ENCODE peak calls at places on chromosomes 4 and X, in seven cellular contexts. N, Z, L, B, A, P and R are unnamed samples.

GRCh38 chrX:154594491-154594890 is 9.6 kb downstream of the CTAG1A start:
- DNase-seq in N (no peak), Z (no peak), L (no peak), B (no peak), A (no peak), P (no peak), R (no peak)

GRCh38 chr4:40976343-40976742 is 226.6 kb downstream of the NSUN7 start:
- DNase-seq in N (peak), Z (peak), L (no peak), B (no peak), A (peak), P (no peak), R (peak)

GRCh38 chrX:73289039-73289438 is 74.4 kb upstream of the NAP1L2 start:
- DNase-seq in N (no peak), Z (no peak), L (no peak), B (no peak), A (peak), P (no peak), R (no peak)

GRCh38 chr4:74479009-74479408 is 34.1 kb downstream of the AREG start:
- DNase-seq in N (no peak), Z (no peak), L (no peak), B (no peak), A (no peak), P (no peak), R (no peak)

GRCh38 chrX:132375941-132376340 is 112.9 kb downstream of the MBNL3 start:
- DNase-seq in N (peak), Z (no peak), L (no peak), B (no peak), A (no peak), P (no peak), R (no peak)

GRCh38 chr4:106210021-106210420 is 106.0 kb downstream of the TBCK start:
- DNase-seq in N (no peak), Z (no peak), L (no peak), B (no peak), A (no peak), P (no peak), R (no peak)

GRCh38 chr4:106869551-106869950 is 166.6 kb downstream of the DKK2 start:
- DNase-seq in N (no peak), Z (no peak), L (no peak), B (no peak), A (no peak), P (no peak), R (no peak)

GRCh38 chr4:8459867-8460453 is 19.4 kb downstream of the TRMT44 start:
- DNase-seq in N (no peak), Z (no peak), L (no peak), B (no peak), A (no peak), P (no peak), R (no peak)

GRCh38 chr4:7828011-7828720 is 111.5 kb downstream of the AFAP1 start:
- DNase-seq in N (no peak), Z (peak), L (no peak), B (no peak), A (peak), P (peak), R (no peak)

GRCh38 chr4:8270912-8271815 is 1.6 kb downstream of the HTRA3 start:
- DNase-seq in N (no peak), Z (no peak), L (no peak), B (no peak), A (no peak), P (peak), R (no peak)

GRCh38 chr4:81566076-81566663 is 94.5 kb upstream of the RASGEF1B start:
- DNase-seq in N (no peak), Z (no peak), L (no peak), B (no peak), A (no peak), P (no peak), R (no peak)

GRCh38 chr4:153211986-153212720 is 7.9 kb downstream of the TRIM2 start:
- DNase-seq in N (no peak), Z (peak), L (no peak), B (no peak), A (no peak), P (no peak), R (no peak)

GRCh38 chr4:66688674-66689073 is 856.6 kb downstream of the CENPC start:
- DNase-seq in N (peak), Z (peak), L (no peak), B (no peak), A (peak), P (no peak), R (peak)

GRCh38 chrX:120562569-120562926 is 1.8 kb upstream of the CUL4B start:
- DNase-seq in N (no peak), Z (no peak), L (no peak), B (no peak), A (peak), P (no peak), R (no peak)

GRCh38 chr4:183332447-183332846 is 10.2 kb upstream of the CLDN24 start:
- DNase-seq in N (no peak), Z (peak), L (no peak), B (no peak), A (no peak), P (no peak), R (no peak)

GRCh38 chr4:111943796-111944203 is 201.5 kb upstream of the FAM241A start:
- DNase-seq in N (no peak), Z (peak), L (no peak), B (no peak), A (peak), P (no peak), R (peak)

GRCh38 chrX:28787206-28787605 is 200.0 kb downstream of the IL1RAPL1 start:
- DNase-seq in N (no peak), Z (peak), L (no peak), B (no peak), A (no peak), P (no peak), R (no peak)

GRCh38 chr4:6986067-6986780 is 56.9 kb upstream of the TADA2B start:
- DNase-seq in N (no peak), Z (peak), L (no peak), B (no peak), A (no peak), P (no peak), R (no peak)

GRCh38 chr4:150126880-150127236 is 48.6 kb downstream of the DCLK2 start:
- DNase-seq in N (no peak), Z (peak), L (no peak), B (no peak), A (no peak), P (no peak), R (no peak)

GRCh38 chr4:186792994-186793393 is 69.3 kb upstream of the FAT1 start:
- DNase-seq in N (peak), Z (no peak), L (peak), B (no peak), A (no peak), P (no peak), R (peak)

GRCh38 chrX:72121381-72121780 is 10.3 kb downstream of the RTL5 start:
- DNase-seq in N (peak), Z (peak), L (no peak), B (peak), A (peak), P (no peak), R (no peak)

GRCh38 chr4:152316969-152317368 is 218.9 kb downstream of the FBXW7 start:
- DNase-seq in N (no peak), Z (peak), L (no peak), B (no peak), A (no peak), P (no peak), R (peak)

GRCh38 chr4:6332669-6333050 is 63.0 kb downstream of the WFS1 start:
- DNase-seq in N (no peak), Z (no peak), L (no peak), B (no peak), A (no peak), P (no peak), R (no peak)

GRCh38 chr4:25861951-25862410 is 807 bp downstream of the SEL1L3 start:
- DNase-seq in N (no peak), Z (peak), L (no peak), B (no peak), A (peak), P (no peak), R (no peak)

GRCh38 chrX:123424546-123424945 is 240.5 kb downstream of the GRIA3 start:
- DNase-seq in N (no peak), Z (peak), L (no peak), B (no peak), A (no peak), P (no peak), R (no peak)

GRCh38 chrX:9977642-9978041 is 10.5 kb downstream of the CLDN34 start:
- DNase-seq in N (no peak), Z (no peak), L (no peak), B (no peak), A (no peak), P (no peak), R (no peak)

GRCh38 chr4:137694138-137694537 is 161.8 kb upstream of the PCDH18 start:
- DNase-seq in N (no peak), Z (no peak), L (no peak), B (no peak), A (no peak), P (no peak), R (no peak)

GRCh38 chrX:54288277-54288676 is 69.6 kb downstream of the WNK3 start:
- DNase-seq in N (no peak), Z (no peak), L (no peak), B (no peak), A (no peak), P (no peak), R (no peak)

GRCh38 chr4:93066746-93067145 is 761.8 kb upstream of the ATOH1 start:
- DNase-seq in N (no peak), Z (peak), L (no peak), B (no peak), A (no peak), P (no peak), R (no peak)

GRCh38 chr4:167826281-167826680 is 266.1 kb upstream of the ANXA10 start:
- DNase-seq in N (no peak), Z (peak), L (no peak), B (no peak), A (peak), P (no peak), R (no peak)

GRCh38 chrX:16712116-16712824 is at the start of gene CTPS2:
- DNase-seq in N (no peak), Z (peak), L (no peak), B (no peak), A (peak), P (peak), R (peak)

GRCh38 chr4:177349191-177349590 is 39.5 kb downstream of the NEIL3 start:
- DNase-seq in N (no peak), Z (no peak), L (no peak), B (no peak), A (no peak), P (no peak), R (no peak)

GRCh38 chr4:119735136-119735770 is 106.6 kb upstream of the PDE5A start:
- DNase-seq in N (no peak), Z (peak), L (no peak), B (no peak), A (no peak), P (no peak), R (no peak)

GRCh38 chr4:10587697-10588096 is 96.9 kb downstream of the CLNK start:
- DNase-seq in N (no peak), Z (no peak), L (no peak), B (no peak), A (no peak), P (no peak), R (no peak)

GRCh38 chrX:69216446-69216845 is 51.2 kb upstream of the PJA1 start:
- DNase-seq in N (no peak), Z (no peak), L (no peak), B (no peak), A (no peak), P (no peak), R (no peak)

GRCh38 chrX:16061296-16061695 is 62.1 kb upstream of the GRPR start:
- DNase-seq in N (no peak), Z (no peak), L (no peak), B (no peak), A (no peak), P (no peak), R (no peak)

GRCh38 chrX:41029332-41029731 is 55.9 kb upstream of the USP9X start:
- DNase-seq in N (no peak), Z (no peak), L (no peak), B (no peak), A (no peak), P (no peak), R (no peak)

GRCh38 chrX:129144172-129145038 is 378.9 kb downstream of the SMARCA1 start:
- DNase-seq in N (no peak), Z (peak), L (no peak), B (no peak), A (no peak), P (no peak), R (no peak)